ENCODE peak calls at places on chromosomes 4 and X, in six cellular contexts. L is stimulated activated CD4-positive, alpha-beta T cell treated with anti-CD3 and anti-CD28 coated beads, TNF-alpha, amount 100 ng/mL, for 48 hours; C is pancreas; M is renal cortical epithelial cell; W is H4; K is heart left ventricle. S is an unnamed sample.

GRCh38 chrX:77434949-77435348 is 12.2 kb upstream of the FGF16 start:
- DNase-seq in C (no peak), W (no peak), L (no peak), K (no peak), M (no peak), S (no peak)

GRCh38 chr4:126404549-126404948 is 1089.8 kb downstream of the FAT4 start:
- DNase-seq in M (no peak), C (no peak), K (no peak), L (no peak), W (no peak), S (no peak)

GRCh38 chrX:133969191-133969590 is 16.2 kb downstream of the GPC3 start:
- DNase-seq in K (no peak), M (no peak), W (no peak), L (no peak), C (no peak), S (no peak)

GRCh38 chr4:168540865-168541607 is 44.2 kb downstream of the PALLD start:
- DNase-seq in M (no peak), L (no peak), C (no peak), K (no peak), W (no peak), S (no peak)

GRCh38 chrX:2192584-2193272 is 308.0 kb downstream of the DHRSX start:
- DNase-seq in C (no peak), K (no peak), L (no peak), W (no peak), M (no peak), S (no peak)

GRCh38 chr4:159250751-159251325 is 148.0 kb downstream of the RAPGEF2 start:
- DNase-seq in K (no peak), W (no peak), M (no peak), L (no peak), C (peak), S (no peak)

GRCh38 chrX:102138064-102138463 is 4.2 kb downstream of the TCEAL6 start:
- DNase-seq in M (no peak), W (no peak), C (no peak), L (no peak), K (no peak), S (no peak)

GRCh38 chr4:181308476-181309170 is 934.6 kb upstream of the TENM3 start:
- DNase-seq in C (no peak), M (no peak), W (no peak), K (no peak), L (no peak), S (no peak)

GRCh38 chr4:181971973-181972372 is 271.2 kb upstream of the TENM3 start:
- DNase-seq in W (no peak), K (no peak), L (no peak), M (no peak), C (no peak), S (no peak)

GRCh38 chrX:129934952-129935351 is 29.0 kb downstream of the UTP14A start:
- DNase-seq in K (no peak), C (no peak), W (no peak), L (no peak), M (no peak), S (no peak)

GRCh38 chr4:122500852-122501501 is 44.5 kb upstream of the IL2 start:
- DNase-seq in L (no peak), M (peak), C (no peak), K (no peak), W (peak), S (no peak)

GRCh38 chr4:79915276-79915675 is 157.8 kb downstream of the ANTXR2 start:
- DNase-seq in L (no peak), K (no peak), C (no peak), M (no peak), W (no peak), S (no peak)

GRCh38 chrX:2664497-2664896 is 26.6 kb upstream of the CD99 start:
- DNase-seq in L (no peak), M (no peak), W (no peak), C (no peak), K (peak), S (no peak)

GRCh38 chr4:38323141-38323634 is 340.8 kb upstream of the KLF3 start:
- DNase-seq in L (no peak), M (peak), W (peak), K (no peak), C (no peak), S (no peak)

GRCh38 chr4:71400788-71401187 is 62.0 kb downstream of the SLC4A4 start:
- DNase-seq in W (no peak), C (no peak), K (no peak), L (no peak), M (no peak), S (no peak)

GRCh38 chr4:185395255-185395955 is at the start of gene LRP2BP:
- DNase-seq in K (no peak), M (peak), C (no peak), L (no peak), W (no peak), S (no peak)

GRCh38 chrX:24343719-24344118 is 16.7 kb upstream of the SUPT20HL1 start:
- DNase-seq in K (no peak), M (no peak), C (no peak), W (no peak), L (no peak), S (peak)

GRCh38 chrX:106906361-106906760 is 3.2 kb upstream of the RIPPLY1 start:
- DNase-seq in W (no peak), L (no peak), M (peak), C (no peak), K (no peak), S (no peak)

GRCh38 chr4:144658908-144659307 is 13.0 kb downstream of the HHIP start:
- DNase-seq in K (no peak), W (no peak), C (no peak), L (no peak), M (no peak), S (no peak)

GRCh38 chrX:123961268-123962005 is at the start of gene STAG2:
- DNase-seq in K (peak), L (peak), M (peak), W (peak), C (peak), S (peak)

GRCh38 chr4:106763044-106763443 is 273.1 kb downstream of the DKK2 start:
- DNase-seq in L (no peak), M (no peak), K (no peak), W (peak), C (no peak), S (no peak)

GRCh38 chr4:5752803-5753184 is 41.8 kb downstream of the EVC start:
- DNase-seq in W (no peak), K (no peak), C (peak), M (peak), L (no peak), S (no peak)

GRCh38 chrX:123422875-123423274 is 238.8 kb downstream of the GRIA3 start:
- DNase-seq in C (no peak), L (no peak), K (peak), M (peak), W (peak), S (no peak)

GRCh38 chrX:99394450-99394849 is 1015.6 kb downstream of the PCDH19 start:
- DNase-seq in W (no peak), K (no peak), M (no peak), C (no peak), L (no peak), S (no peak)

GRCh38 chrX:2689773-2690666 is 1.1 kb upstream of the CD99 start:
- DNase-seq in L (no peak), K (no peak), W (no peak), M (no peak), C (peak), S (no peak)

GRCh38 chr4:19492611-19493010 is 759.1 kb upstream of the SLIT2 start:
- DNase-seq in M (no peak), C (no peak), W (no peak), K (no peak), L (no peak), S (no peak)

GRCh38 chrX:152632445-152633097 is 5.1 kb upstream of the GABRQ start:
- DNase-seq in M (peak), C (peak), W (peak), L (peak), K (peak), S (peak)

GRCh38 chr4:99411041-99411440 is 24.1 kb downstream of the ADH7 start:
- DNase-seq in C (no peak), L (no peak), W (no peak), M (no peak), K (no peak), S (no peak)

GRCh38 chrX:71151366-71151765 is 6.7 kb downstream of the NLGN3 start:
- DNase-seq in C (no peak), K (no peak), W (no peak), L (no peak), M (no peak), S (no peak)

GRCh38 chrX:131477498-131477897 is 66.4 kb upstream of the OR13H1 start:
- DNase-seq in M (no peak), W (no peak), L (no peak), C (no peak), K (no peak), S (no peak)

GRCh38 chrX:56232221-56233082 is at the start of gene KLF8:
- DNase-seq in W (peak), K (peak), C (peak), M (peak), L (peak), S (peak)

GRCh38 chr4:159451006-159451405 is 348.1 kb downstream of the RAPGEF2 start:
- DNase-seq in W (no peak), L (no peak), M (no peak), K (no peak), C (no peak), S (no peak)

GRCh38 chr4:103994059-103994458 is 274.3 kb upstream of the TACR3 start:
- DNase-seq in M (peak), L (no peak), K (no peak), C (no peak), W (peak), S (no peak)

GRCh38 chr4:15868065-15868464 is 70.5 kb downstream of the FGFBP1 start:
- DNase-seq in L (no peak), C (no peak), M (no peak), K (no peak), W (no peak), S (no peak)

GRCh38 chrX:155009994-155010472 is 12.5 kb downstream of the F8 start:
- DNase-seq in L (no peak), K (no peak), C (no peak), M (no peak), W (no peak), S (no peak)

GRCh38 chr4:171601091-171601490 is 212.1 kb upstream of the GALNTL6 start:
- DNase-seq in L (no peak), M (peak), C (no peak), W (no peak), K (no peak), S (no peak)

S was measured in stimulated activated naive CD8-positive, alpha-beta T cell treated with anti-CD3 and anti-CD28 coated beads, Interleukin-15, Interleukin-2, amounts not matched to agents 100 U/mL and 50 U/mL, for 24 hours.